ENCODE peak calls at places on chromosomes 12 and 14, in nine cellular contexts. L is SJCRH30; E is mammary epithelial cell; P is CD8-positive, alpha-beta memory T cell; W is GM23338; U is ovary; V is cardiac muscle cell; I is astrocyte; Z is RWPE1. T is an unnamed sample.

GRCh38 chr14:74501135-74501614 is 7.6 kb downstream of the ISCA2 start:
- DNase-seq in E (peak), Z (no peak), V (peak), P (no peak), U (peak), W (peak), L (peak), I (peak), T (peak)

GRCh38 chr12:117044790-117045174 is 54.4 kb downstream of the TESC start:
- DNase-seq in L (no peak), Z (no peak), E (no peak), W (no peak), V (no peak), P (no peak), U (no peak), I (no peak), T (no peak)

GRCh38 chr12:99746538-99746937 is 99.0 kb downstream of the GARIN6 start:
- DNase-seq in Z (no peak), E (no peak), U (no peak), V (peak), P (no peak), L (no peak), W (peak), I (no peak), T (no peak)

GRCh38 chr12:67921286-67921685 is 68.0 kb upstream of the IFNG-AS1 start:
- DNase-seq in I (peak), Z (peak), E (peak), U (no peak), L (no peak), P (no peak), V (no peak), W (no peak), T (no peak)

GRCh38 chr14:86999076-86999475 is 993.9 kb downstream of the GALC start:
- DNase-seq in P (no peak), E (no peak), L (no peak), I (no peak), Z (no peak), U (no peak), W (no peak), V (no peak), T (no peak)

GRCh38 chr12:31368666-31369361 is 42.9 kb upstream of the SINHCAF start:
- DNase-seq in V (peak), I (no peak), W (peak), E (no peak), Z (no peak), U (no peak), L (peak), P (no peak), T (no peak)

GRCh38 chr12:386651-387050 is 2.5 kb downstream of the KDM5A start:
- DNase-seq in I (peak), E (peak), P (no peak), L (no peak), V (no peak), Z (no peak), U (no peak), W (no peak), T (no peak)

GRCh38 chr12:110498984-110499706 is 2.8 kb downstream of the VPS29 start:
- DNase-seq in E (peak), W (no peak), V (no peak), Z (peak), I (peak), L (no peak), P (no peak), U (no peak), T (no peak)

GRCh38 chr12:116376354-116377193 is 99.1 kb upstream of the MED13L start:
- DNase-seq in V (no peak), Z (peak), W (no peak), U (no peak), I (peak), P (no peak), E (no peak), L (no peak), T (no peak)

GRCh38 chr12:112680993-112681392 is 110.6 kb upstream of the RPH3A start:
- DNase-seq in I (no peak), P (no peak), W (no peak), L (no peak), V (no peak), E (no peak), U (no peak), Z (no peak), T (no peak)

GRCh38 chr14:23058654-23059504 is 1.6 kb upstream of the CDH24 start:
- DNase-seq in U (no peak), Z (no peak), V (no peak), L (no peak), E (no peak), I (no peak), W (peak), P (no peak), T (no peak)

GRCh38 chr12:95150501-95150900 is 66.8 kb downstream of the FGD6 start:
- DNase-seq in V (no peak), L (no peak), I (no peak), E (no peak), W (no peak), P (no peak), Z (no peak), U (no peak), T (no peak)

GRCh38 chr12:40946612-40947194 is 241.4 kb upstream of the PDZRN4 start:
- DNase-seq in V (peak), P (no peak), U (no peak), L (no peak), Z (peak), I (peak), E (no peak), W (peak), T (no peak)

GRCh38 chr12:12398026-12398859 is 41.4 kb downstream of the BORCS5 start:
- DNase-seq in P (no peak), L (no peak), V (no peak), W (no peak), I (peak), Z (peak), E (peak), U (peak), T (no peak)

GRCh38 chr12:17456486-17456885 is 633.5 kb downstream of the RERGL start:
- DNase-seq in P (no peak), L (no peak), U (no peak), E (no peak), Z (no peak), I (peak), W (no peak), V (no peak), T (no peak)
- H3K27ac ChIP-seq in P (no peak), L (no peak), U (no peak), E (no peak), Z (no peak), I (no peak), W (no peak), V (no peak), T (no peak)

GRCh38 chr14:100117647-100118376 is 41.6 kb downstream of the DEGS2 start:
- DNase-seq in Z (no peak), I (no peak), V (no peak), L (no peak), W (no peak), P (no peak), U (no peak), E (no peak), T (no peak)
- H3K27ac ChIP-seq in Z (no peak), I (no peak), V (no peak), L (no peak), W (no peak), P (no peak), U (no peak), E (no peak), T (no peak)

GRCh38 chr12:6361834-6362233 is 13.5 kb downstream of the SCNN1A start:
- DNase-seq in V (no peak), I (no peak), W (no peak), L (no peak), Z (no peak), U (no peak), E (no peak), P (no peak), T (no peak)
- H3K27ac ChIP-seq in V (no peak), I (no peak), W (no peak), L (no peak), Z (peak), U (no peak), E (no peak), P (no peak), T (no peak)

GRCh38 chr12:3233813-3234212 is 156.6 kb downstream of the TSPAN9 start:
- DNase-seq in W (no peak), Z (no peak), V (no peak), P (no peak), E (no peak), U (no peak), I (no peak), L (no peak), T (no peak)
- H3K27ac ChIP-seq in W (no peak), Z (no peak), V (no peak), P (no peak), E (no peak), U (no peak), I (no peak), L (no peak), T (peak)

GRCh38 chr12:45535610-45536180 is 193.8 kb upstream of the ARID2 start:
- DNase-seq in W (no peak), I (no peak), U (no peak), E (no peak), P (no peak), Z (no peak), V (no peak), L (no peak), T (no peak)
- H3K27ac ChIP-seq in W (no peak), I (no peak), U (no peak), E (no peak), P (no peak), Z (no peak), V (no peak), L (no peak), T (no peak)

T was measured in WERI-Rb-1.